ENCODE peak calls at places on chromosomes 16 and 17, in eight cellular contexts. I is RCC 7860; E is iPS-NIHi11; N is Jurkat, Clone E6-1; T is endothelial cell of umbilical vein; W is C1 segment of cervical spinal cord; O is EL; K is HCEC 1CT. M is an unnamed sample.

GRCh38 chr16:68287276-68288251 is 23.2 kb downstream of the SLC7A6OS start:
- DNase-seq in I (peak), E (no peak), N (peak), T (peak), W (no peak), O (peak), K (peak), M (no peak)

GRCh38 chr16:80200079-80200478 is 340.7 kb upstream of the DYNLRB2 start:
- DNase-seq in I (peak), E (no peak), N (no peak), T (no peak), W (no peak), O (no peak), K (no peak), M (no peak)

GRCh38 chr17:7007143-7007542 is 5.3 kb upstream of the RNASEK start:
- DNase-seq in I (no peak), E (no peak), N (no peak), T (no peak), W (no peak), O (no peak), K (no peak), M (no peak)

GRCh38 chr17:80422276-80422675 is 7.3 kb downstream of the ENDOV start:
- DNase-seq in I (no peak), E (no peak), N (no peak), T (no peak), W (no peak), O (no peak), K (no peak), M (no peak)

GRCh38 chr16:1054660-1055556 is 17.6 kb upstream of the SSTR5 start:
- DNase-seq in I (peak), E (peak), N (no peak), T (peak), W (peak), O (peak), K (peak), M (peak)

GRCh38 chr17:38428643-38429371 is 543 bp downstream of the ARHGAP23 start:
- DNase-seq in I (peak), E (peak), N (peak), T (peak), W (peak), O (peak), K (peak), M (peak)

GRCh38 chr16:19252904-19253303 is 32.6 kb upstream of the CLEC19A start:
- DNase-seq in I (no peak), E (no peak), N (no peak), T (no peak), W (no peak), O (no peak), K (no peak), M (no peak)

GRCh38 chr17:1976683-1977064 is 48.5 kb downstream of the RTN4RL1 start:
- DNase-seq in I (no peak), E (no peak), N (no peak), T (no peak), W (no peak), O (no peak), K (no peak), M (no peak)

GRCh38 chr16:12651765-12652531 is 151.7 kb downstream of the CPPED1 start:
- DNase-seq in I (no peak), E (no peak), N (no peak), T (no peak), W (no peak), O (no peak), K (no peak), M (no peak)

GRCh38 chr17:50212121-50212843 is 10.9 kb upstream of the COL1A1 start:
- DNase-seq in I (no peak), E (no peak), N (no peak), T (no peak), W (no peak), O (peak), K (peak), M (no peak)

GRCh38 chr16:56288019-56288418 is 96.7 kb downstream of the GNAO1 start:
- DNase-seq in I (no peak), E (no peak), N (no peak), T (no peak), W (no peak), O (no peak), K (no peak), M (no peak)

GRCh38 chr17:28001149-28001548 is 41.3 kb upstream of the NLK start:
- DNase-seq in I (no peak), E (no peak), N (no peak), T (no peak), W (no peak), O (no peak), K (no peak), M (no peak)

GRCh38 chr17:78981010-78981888 is 1.5 kb upstream of the LGALS3BP start:
- DNase-seq in I (no peak), E (no peak), N (no peak), T (no peak), W (no peak), O (no peak), K (no peak), M (no peak)

GRCh38 chr17:73003487-73003886 is 89.0 kb downstream of the SLC39A11 start:
- DNase-seq in I (peak), E (no peak), N (no peak), T (no peak), W (no peak), O (no peak), K (no peak), M (no peak)

GRCh38 chr16:79899316-79900110 is 299.0 kb upstream of the MAF start:
- DNase-seq in I (no peak), E (no peak), N (no peak), T (no peak), W (no peak), O (no peak), K (no peak), M (no peak)

GRCh38 chr17:20825539-20825938 is 217.3 kb downstream of the USP22 start:
- DNase-seq in I (no peak), E (no peak), N (no peak), T (no peak), W (no peak), O (no peak), K (no peak), M (no peak)

GRCh38 chr17:4332296-4332970 is 34.0 kb downstream of the UBE2G1 start:
- DNase-seq in I (peak), E (peak), N (no peak), T (peak), W (no peak), O (peak), K (no peak), M (no peak)

GRCh38 chr17:46143827-46144236 is 49.4 kb downstream of the KANSL1 start:
- DNase-seq in I (no peak), E (no peak), N (no peak), T (no peak), W (no peak), O (no peak), K (no peak), M (no peak)

GRCh38 chr16:2372684-2373083 is 32.2 kb upstream of the ABCA3 start:
- DNase-seq in I (no peak), E (no peak), N (no peak), T (no peak), W (no peak), O (no peak), K (no peak), M (no peak)

GRCh38 chr17:76968707-76969597 is 100.7 kb downstream of the MGAT5B start:
- DNase-seq in I (no peak), E (peak), N (peak), T (no peak), W (no peak), O (no peak), K (no peak), M (no peak)

GRCh38 chr17:21201302-21201602 is 12.7 kb downstream of the TMEM11 start:
- DNase-seq in I (no peak), E (no peak), N (no peak), T (no peak), W (no peak), O (peak), K (no peak), M (no peak)

GRCh38 chr17:66676421-66676820 is 158.5 kb upstream of the CACNG5 start:
- DNase-seq in I (no peak), E (peak), N (no peak), T (no peak), W (no peak), O (peak), K (no peak), M (no peak)

GRCh38 chr17:76337413-76337777 is 16.3 kb downstream of the PRPSAP1 start:
- DNase-seq in I (no peak), E (no peak), N (no peak), T (peak), W (no peak), O (peak), K (peak), M (no peak)

GRCh38 chr16:64900517-64900916 is 221.3 kb downstream of the CDH11 start:
- DNase-seq in I (no peak), E (no peak), N (no peak), T (no peak), W (no peak), O (no peak), K (no peak), M (no peak)

GRCh38 chr16:9197957-9198661 is 106.7 kb downstream of the HAPSTR1 start:
- DNase-seq in I (no peak), E (no peak), N (no peak), T (no peak), W (no peak), O (no peak), K (no peak), M (no peak)

GRCh38 chr16:69535123-69536050 is 30.4 kb upstream of the NFAT5 start:
- DNase-seq in I (no peak), E (no peak), N (no peak), T (peak), W (no peak), O (peak), K (peak), M (no peak)

M was measured in Ammon's horn.